ENCODE peak calls at places on chromosomes 13 and 19, in six cellular contexts. O, I, H, E, D and V are unnamed samples.

GRCh38 chr19:246551-246950 is 44.7 kb downstream of the PLPP2 start:
- DNase-seq in E (no peak), D (no peak), I (no peak), O (peak; percentile 21), H (no peak), V (peak; percentile 5)

GRCh38 chr19:44598880-44599279 is 14.5 kb upstream of the IGSF23 start:
- DNase-seq in E (no peak), I (no peak), O (no peak), D (no peak), H (no peak), V (no peak)

GRCh38 chr19:40365613-40366401 is 17.3 kb downstream of the PLD3 start:
- DNase-seq in I (no peak), H (no peak), O (peak; percentile 89), D (peak; percentile 43), E (peak; percentile 37), V (peak; percentile 97)

GRCh38 chr19:28482221-28482620 is 730.7 kb downstream of the UQCRFS1 start:
- DNase-seq in E (no peak), O (peak; percentile 67), H (no peak), I (no peak), D (peak; percentile 38), V (no peak)

GRCh38 chr13:40233731-40234195 is 432.7 kb downstream of the FOXO1 start:
- DNase-seq in H (no peak), E (peak; percentile 85), I (peak; percentile 84), D (no peak), O (no peak), V (no peak)

GRCh38 chr13:106865706-106866288 is 297.9 kb upstream of the ARGLU1 start:
- DNase-seq in I (no peak), H (no peak), D (no peak), O (no peak), E (no peak), V (no peak)

GRCh38 chr13:79423801-79424642 is 18.0 kb upstream of the RBM26 start:
- DNase-seq in H (no peak), E (no peak), I (no peak), D (peak; percentile 80), O (no peak), V (peak; percentile 34)

GRCh38 chr13:113895436-113895835 is 31.6 kb upstream of the GAS6 start:
- DNase-seq in H (no peak), O (no peak), E (no peak), I (no peak), D (peak; percentile 44), V (no peak)

GRCh38 chr19:15251010-15251748 is 18.9 kb upstream of the EPHX3 start:
- DNase-seq in H (no peak), O (no peak), D (peak; percentile 74), E (no peak), I (peak; percentile 72), V (no peak)

GRCh38 chr19:5041168-5042038 is 72.5 kb downstream of the KDM4B start:
- DNase-seq in D (peak; percentile 48), I (no peak), O (no peak), E (no peak), H (no peak), V (no peak)
- TF ChIP-seq CTCF in D (no peak), I (no peak), O (no peak), E (no peak), H (no peak), V (no peak)

DNA sequence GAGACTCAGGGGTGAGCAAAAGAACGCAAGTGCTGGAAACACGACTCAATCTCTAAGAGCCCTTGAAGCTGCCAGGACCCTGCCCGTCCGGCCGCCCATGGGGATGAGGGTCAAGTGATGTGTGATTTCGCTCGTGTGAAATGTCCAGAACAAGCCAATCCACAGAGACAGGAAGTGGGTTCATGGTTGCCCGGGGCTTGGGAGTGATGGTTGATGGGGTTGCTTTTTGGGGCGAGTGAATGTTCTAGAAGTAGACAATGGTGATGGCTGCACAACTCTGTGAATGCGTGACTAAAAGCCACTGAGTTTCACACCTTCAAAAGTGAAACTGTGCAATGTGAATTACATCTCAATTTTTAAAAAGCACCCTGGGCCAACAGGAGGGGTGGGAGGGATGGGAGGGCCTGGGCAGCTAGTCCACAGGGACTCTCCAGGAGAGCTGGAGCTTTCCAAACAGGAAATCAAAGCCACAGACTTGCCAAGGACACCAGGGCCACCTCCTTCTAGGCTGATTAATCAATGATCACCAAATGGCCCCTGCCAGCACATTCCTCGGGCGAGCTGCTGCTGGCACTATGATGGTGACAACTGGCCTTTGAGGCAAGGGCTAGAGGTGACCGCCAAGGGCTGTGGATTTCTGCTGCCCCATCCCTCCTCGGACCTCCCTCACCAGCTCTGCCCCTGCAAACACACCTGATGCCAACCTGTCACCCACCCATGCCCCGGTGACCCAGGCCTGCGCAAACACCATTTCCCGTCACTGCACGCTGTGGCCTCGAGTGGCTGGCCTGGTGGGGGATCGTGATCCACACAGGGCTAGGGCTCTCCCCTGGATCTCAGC is 14.0 kb downstream of the DPP9 start:
- DNase-seq in I (peak; percentile 82), E (no peak), H (no peak), O (no peak), D (no peak), V (no peak)
- TF ChIP-seq CTCF in I (no peak), E (no peak), H (no peak), O (no peak), D (no peak), V (no peak)

GRCh38 chr19:47651132-47651531 is 42.2 kb downstream of the BICRA start:
- DNase-seq in O (no peak), D (no peak), I (peak; percentile 24), H (no peak), E (no peak), V (no peak)

GRCh38 chr19:47652285-47652684 is 43.4 kb downstream of the BICRA start:
- DNase-seq in D (no peak), I (peak; percentile 35), O (no peak), E (no peak), H (no peak), V (no peak)

GRCh38 chr19:47649588-47649987 is 40.7 kb downstream of the BICRA start:
- DNase-seq in E (no peak), I (no peak), H (no peak), D (no peak), O (no peak), V (no peak)

GRCh38 chr19:47650695-47651094 is 41.8 kb downstream of the BICRA start:
- DNase-seq in I (peak; percentile 20), H (no peak), E (no peak), O (no peak), D (no peak), V (no peak)

DNA sequence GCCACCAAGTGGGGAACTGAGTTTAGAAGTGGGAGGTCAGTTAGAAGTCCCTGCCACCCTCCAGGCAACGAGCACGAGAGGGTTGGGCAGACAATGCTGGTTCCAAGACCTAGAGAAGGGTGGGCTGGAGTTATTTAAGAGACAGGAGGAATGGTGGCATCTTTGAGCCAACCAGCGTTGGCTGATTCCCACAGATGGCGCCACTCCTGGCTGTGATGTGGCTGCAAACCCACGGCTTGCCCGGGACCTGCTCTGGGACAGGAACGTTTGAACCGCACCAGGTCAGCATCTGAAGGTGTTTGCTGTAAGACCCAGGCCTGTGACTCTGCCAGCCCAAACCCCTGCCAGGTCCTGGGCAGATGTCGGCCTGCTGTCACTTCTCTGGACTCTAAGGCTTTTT is 42.8 kb downstream of the BICRA start:
- DNase-seq in E (no peak), D (no peak), O (no peak), H (no peak), I (peak; percentile 39), V (no peak)
- TF ChIP-seq CTCF in E (no peak), D (no peak), O (no peak), H (no peak), I (no peak), V (no peak)

GRCh38 chr13:60655268-60655667 is 258.2 kb downstream of the TDRD3 start:
- DNase-seq in D (no peak), E (no peak), H (no peak), O (no peak), I (no peak), V (no peak)

GRCh38 chr13:60654405-60654804 is 257.4 kb downstream of the TDRD3 start:
- DNase-seq in I (no peak), D (peak; percentile 45), H (no peak), O (peak; percentile 49), E (no peak), V (no peak)
- TF ChIP-seq CTCF in I (no peak), D (peak; percentile 62), H (peak; percentile 39), O (no peak), E (no peak), V (peak; percentile 26)

GRCh38 chr13:92172191-92172590 is 773.8 kb downstream of the GPC5 start:
- DNase-seq in E (no peak), O (no peak), I (no peak), D (no peak), H (no peak), V (no peak)

GRCh38 chr13:92173254-92173653 is 774.8 kb downstream of the GPC5 start:
- DNase-seq in D (no peak), E (no peak), O (no peak), H (no peak), I (no peak), V (no peak)

GRCh38 chr13:92175330-92175729 is 776.9 kb downstream of the GPC5 start:
- DNase-seq in E (no peak), H (no peak), D (peak; percentile 67), O (peak; percentile 17), I (no peak), V (peak; percentile 33)
- TF ChIP-seq CTCF in E (no peak), H (no peak), D (peak; percentile 55), O (no peak), I (no peak), V (peak; percentile 32)

GRCh38 chr13:22256111-22256639 is 585.3 kb downstream of the FGF9 start:
- DNase-seq in I (no peak), E (no peak), D (no peak), H (no peak), O (no peak), V (no peak)
- TF ChIP-seq CTCF in I (no peak), E (no peak), D (no peak), H (no peak), O (no peak), V (peak; percentile 4)